ENCODE peak calls at places on chromosomes 4 and X, in six cellular contexts. One of them, this sample, is unnamed.

GRCh38 chr4:123939621-123940020 is 543.0 kb downstream of the SPRY1 start:
- DNase-seq in SK-N-SH: no peak
- DNase-seq in GM12878: no peak
- DNase-seq in K562: no peak
- DNase-seq in A549: no peak
- DNase-seq in H1: no peak
- DNase-seq in this sample: no peak

GRCh38 chr4:105471566-105472176 is 2.2 kb downstream of the PPA2 start:
- DNase-seq in SK-N-SH: peak
- DNase-seq in GM12878: peak
- DNase-seq in K562: peak
- DNase-seq in A549: peak
- DNase-seq in H1: peak
- DNase-seq in this sample: peak

GRCh38 chrX:17120816-17121215 is 174.4 kb downstream of the REPS2 start:
- DNase-seq in SK-N-SH: no peak
- DNase-seq in GM12878: no peak
- DNase-seq in K562: no peak
- DNase-seq in A549: no peak
- DNase-seq in H1: no peak
- DNase-seq in this sample: no peak

GRCh38 chrX:45903781-45904201 is 641.4 kb downstream of the ZNF674 start:
- DNase-seq in SK-N-SH: no peak
- DNase-seq in GM12878: no peak
- DNase-seq in K562: no peak
- DNase-seq in A549: no peak
- DNase-seq in H1: no peak
- DNase-seq in this sample: no peak

GRCh38 chrX:47297874-47298273 is 65.1 kb downstream of the USP11 start:
- DNase-seq in SK-N-SH: no peak
- DNase-seq in GM12878: no peak
- DNase-seq in K562: no peak
- DNase-seq in A549: no peak
- DNase-seq in H1: no peak
- DNase-seq in this sample: no peak

GRCh38 chrX:119667111-119667928 is 25.6 kb downstream of the SEPTIN6 start:
- DNase-seq in SK-N-SH: peak
- DNase-seq in GM12878: no peak
- DNase-seq in K562: no peak
- DNase-seq in A549: no peak
- DNase-seq in H1: no peak
- DNase-seq in this sample: no peak

GRCh38 chrX:143853488-143853887 is 30.4 kb upstream of the UBE2NL start:
- DNase-seq in SK-N-SH: no peak
- DNase-seq in GM12878: no peak
- DNase-seq in K562: no peak
- DNase-seq in A549: no peak
- DNase-seq in H1: no peak
- DNase-seq in this sample: no peak

GRCh38 chr4:121989715-121990114 is 37.9 kb upstream of the TRPC3 start:
- DNase-seq in SK-N-SH: no peak
- DNase-seq in GM12878: no peak
- DNase-seq in K562: peak
- DNase-seq in A549: no peak
- DNase-seq in H1: no peak
- DNase-seq in this sample: no peak

GRCh38 chrX:123425904-123426303 is 241.8 kb downstream of the GRIA3 start:
- DNase-seq in SK-N-SH: no peak
- DNase-seq in GM12878: no peak
- DNase-seq in K562: no peak
- DNase-seq in A549: no peak
- DNase-seq in H1: no peak
- DNase-seq in this sample: no peak

GRCh38 chr4:75099321-75099720 is 166.4 kb downstream of the PARM1 start:
- DNase-seq in SK-N-SH: no peak
- DNase-seq in GM12878: peak
- DNase-seq in K562: no peak
- DNase-seq in A549: no peak
- DNase-seq in H1: no peak
- DNase-seq in this sample: no peak

GRCh38 chrX:106356580-106356979 is 188.5 kb downstream of the PWWP3B start:
- DNase-seq in SK-N-SH: no peak
- DNase-seq in GM12878: no peak
- DNase-seq in K562: no peak
- DNase-seq in A549: no peak
- DNase-seq in H1: no peak
- DNase-seq in this sample: no peak

GRCh38 chr4:8586671-8587468 is 5.7 kb upstream of the CPZ start:
- DNase-seq in SK-N-SH: no peak
- DNase-seq in GM12878: no peak
- DNase-seq in K562: no peak
- DNase-seq in A549: no peak
- DNase-seq in H1: no peak
- DNase-seq in this sample: no peak

GRCh38 chrX:22634081-22634480 is 361.4 kb downstream of the CBLL2 start:
- DNase-seq in SK-N-SH: no peak
- DNase-seq in GM12878: no peak
- DNase-seq in K562: no peak
- DNase-seq in A549: no peak
- DNase-seq in H1: no peak
- DNase-seq in this sample: no peak

GRCh38 chrX:22629105-22629725 is 356.5 kb downstream of the CBLL2 start:
- DNase-seq in SK-N-SH: no peak
- DNase-seq in GM12878: no peak
- DNase-seq in K562: no peak
- DNase-seq in A549: no peak
- DNase-seq in H1: no peak
- DNase-seq in this sample: no peak

DNA sequence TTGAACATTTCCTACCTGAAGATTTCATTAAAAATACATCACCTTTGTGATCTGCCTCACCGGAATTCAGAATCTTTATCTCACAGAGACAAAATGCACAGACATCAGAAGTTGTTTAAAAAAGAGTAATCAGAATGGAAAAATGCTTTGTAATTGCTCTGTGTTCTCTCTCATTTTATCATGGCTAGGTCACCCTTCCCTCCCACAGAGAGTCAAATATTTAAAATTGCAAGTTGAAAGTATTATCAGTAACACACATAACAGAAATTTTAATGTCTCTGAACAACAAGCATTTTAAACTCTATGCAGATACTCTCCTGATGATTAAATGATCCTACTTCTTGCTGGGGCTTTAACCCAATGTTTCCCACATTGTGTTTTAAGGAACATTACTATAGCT is 362.0 kb downstream of the CBLL2 start:
- DNase-seq in SK-N-SH: no peak
- DNase-seq in GM12878: no peak
- DNase-seq in K562: no peak
- DNase-seq in A549: no peak
- DNase-seq in H1: no peak
- DNase-seq in this sample: no peak
- TF ChIP-seq CHD2 in SK-N-SH: no peak
- TF ChIP-seq CHD2 in GM12878: no peak
- TF ChIP-seq CHD2 in K562: no peak
- TF ChIP-seq CHD2 in A549: no peak
- TF ChIP-seq CHD2 in H1: no peak
- TF ChIP-seq CHD2 in this sample: no peak

GRCh38 chr4:28558871-28559270 is 1698.2 kb downstream of the STIM2 start:
- DNase-seq in SK-N-SH: no peak
- DNase-seq in GM12878: no peak
- DNase-seq in K562: no peak
- DNase-seq in A549: no peak
- DNase-seq in H1: no peak
- DNase-seq in this sample: no peak

GRCh38 chr4:28565434-28565833 is 1704.8 kb downstream of the STIM2 start:
- DNase-seq in SK-N-SH: no peak
- DNase-seq in GM12878: no peak
- DNase-seq in K562: no peak
- DNase-seq in A549: no peak
- DNase-seq in H1: no peak
- DNase-seq in this sample: no peak

GRCh38 chr4:28557755-28558154 is 1697.1 kb downstream of the STIM2 start:
- DNase-seq in SK-N-SH: no peak
- DNase-seq in GM12878: no peak
- DNase-seq in K562: no peak
- DNase-seq in A549: no peak
- DNase-seq in H1: no peak
- DNase-seq in this sample: no peak

DNA sequence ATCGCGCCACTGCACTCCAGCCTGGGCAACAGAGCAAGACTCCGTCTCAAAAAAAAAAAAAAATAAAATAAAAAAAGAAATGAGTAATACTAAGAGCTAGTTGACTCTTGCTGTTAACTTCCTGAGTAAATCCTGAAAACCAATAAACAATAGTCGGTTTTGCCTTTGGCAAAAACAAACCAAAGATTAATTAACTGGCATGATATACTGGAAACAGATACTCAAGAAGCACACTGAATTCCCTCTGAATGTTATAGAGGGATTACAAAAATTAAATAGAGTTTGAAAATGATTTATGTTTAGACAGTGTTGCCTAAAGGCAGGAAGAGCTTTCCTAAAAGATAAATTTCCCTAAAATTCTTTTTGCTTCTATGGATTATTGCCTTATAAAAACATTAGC is 1702.3 kb downstream of the STIM2 start:
- DNase-seq in SK-N-SH: no peak
- DNase-seq in GM12878: no peak
- DNase-seq in K562: no peak
- DNase-seq in A549: no peak
- DNase-seq in H1: no peak
- DNase-seq in this sample: no peak
- TF ChIP-seq CHD2 in SK-N-SH: no peak
- TF ChIP-seq CHD2 in GM12878: no peak
- TF ChIP-seq CHD2 in K562: no peak
- TF ChIP-seq CHD2 in A549: no peak
- TF ChIP-seq CHD2 in H1: no peak
- TF ChIP-seq CHD2 in this sample: no peak

GRCh38 chrX:134247492-134247891 is 10.5 kb downstream of the CCDC160 start:
- DNase-seq in SK-N-SH: no peak
- DNase-seq in GM12878: no peak
- DNase-seq in K562: no peak
- DNase-seq in A549: no peak
- DNase-seq in H1: no peak
- DNase-seq in this sample: no peak
- TF ChIP-seq CHD2 in SK-N-SH: no peak
- TF ChIP-seq CHD2 in GM12878: no peak
- TF ChIP-seq CHD2 in K562: no peak
- TF ChIP-seq CHD2 in A549: no peak
- TF ChIP-seq CHD2 in H1: no peak
- TF ChIP-seq CHD2 in this sample: no peak

GRCh38 chrX:79366888-79367749 is at the start of gene ITM2A:
- DNase-seq in SK-N-SH: peak
- DNase-seq in GM12878: no peak
- DNase-seq in K562: peak
- DNase-seq in A549: no peak
- DNase-seq in H1: peak
- DNase-seq in this sample: no peak
- TF ChIP-seq CHD2 in SK-N-SH: no peak
- TF ChIP-seq CHD2 in GM12878: no peak
- TF ChIP-seq CHD2 in K562: no peak
- TF ChIP-seq CHD2 in A549: no peak
- TF ChIP-seq CHD2 in H1: no peak
- TF ChIP-seq CHD2 in this sample: no peak

DNA sequence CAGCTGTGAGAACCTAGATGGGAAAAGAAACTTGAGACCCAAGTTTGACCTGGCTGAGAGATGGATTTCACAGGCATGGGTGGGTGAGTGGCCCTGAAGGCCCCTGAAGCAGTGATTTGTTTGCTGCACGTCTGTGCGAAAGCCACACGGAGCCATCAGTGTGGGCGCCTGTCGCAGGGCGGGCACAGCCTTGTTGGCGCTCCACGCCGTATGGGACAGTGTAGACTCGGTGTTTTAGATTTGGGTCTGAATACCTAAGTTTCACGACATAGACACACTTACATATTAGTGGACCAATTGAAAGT is 21.9 kb upstream of the UVSSA start:
- DNase-seq in SK-N-SH: no peak
- DNase-seq in GM12878: no peak
- DNase-seq in K562: no peak
- DNase-seq in A549: no peak
- DNase-seq in H1: no peak
- DNase-seq in this sample: no peak
- TF ChIP-seq CHD2 in SK-N-SH: no peak
- TF ChIP-seq CHD2 in GM12878: no peak
- TF ChIP-seq CHD2 in K562: no peak
- TF ChIP-seq CHD2 in A549: no peak
- TF ChIP-seq CHD2 in H1: no peak
- TF ChIP-seq CHD2 in this sample: no peak